ENCODE peak calls at places on chromosomes 4 and X, in six cellular contexts. J is esophagus muscularis mucosa, C is cardiac fibroblast, V is right lobe of liver, D is fibroblast of the aortic adventitia, X is Panc1. E is an unnamed sample.

GRCh38 chr4:121946644-121947043 is 5.2 kb downstream of the TRPC3 start:
- DNase-seq in J (no peak), C (no peak), V (no peak), D (no peak), X (no peak), E (no peak)

GRCh38 chrX:17860811-17861495 is at the start of gene RAI2:
- DNase-seq in J (no peak), C (no peak), V (peak), D (no peak), X (no peak), E (no peak)

GRCh38 chr4:99403380-99404194 is 31.6 kb downstream of the ADH7 start:
- DNase-seq in J (no peak), C (peak), V (no peak), D (peak), X (no peak), E (no peak)

GRCh38 chr4:146577111-146577510 is 55.4 kb upstream of the SLC10A7 start:
- DNase-seq in J (no peak), C (peak), V (no peak), D (peak), X (no peak), E (no peak)

GRCh38 chr4:7166286-7166685 is 26.1 kb upstream of the SORCS2 start:
- DNase-seq in J (no peak), C (no peak), V (no peak), D (no peak), X (no peak), E (no peak)

GRCh38 chr4:112189754-112190153 is 41.8 kb upstream of the AP1AR start:
- DNase-seq in J (no peak), C (peak), V (no peak), D (peak), X (no peak), E (peak)

GRCh38 chrX:151977923-151978322 is 3.4 kb upstream of the GABRE start:
- DNase-seq in J (no peak), C (no peak), V (no peak), D (no peak), X (no peak), E (no peak)

GRCh38 chr4:5747746-5748365 is 36.9 kb downstream of the EVC start:
- DNase-seq in J (no peak), C (peak), V (no peak), D (peak), X (peak), E (peak)

GRCh38 chrX:23554304-23554703 is 113.0 kb upstream of the PRDX4 start:
- DNase-seq in J (no peak), C (peak), V (no peak), D (peak), X (peak), E (peak)

GRCh38 chr4:102758241-102758871 is 2.4 kb downstream of the MANBA start:
- DNase-seq in J (no peak), C (no peak), V (no peak), D (no peak), X (no peak), E (no peak)

GRCh38 chrX:154419688-154420401 is 8.5 kb downstream of the TAFAZZIN start:
- DNase-seq in J (no peak), C (no peak), V (no peak), D (no peak), X (no peak), E (no peak)

GRCh38 chr4:4412661-4413372 is 25.9 kb downstream of the NSG1 start:
- DNase-seq in J (no peak), C (no peak), V (no peak), D (no peak), X (no peak), E (no peak)

GRCh38 chr4:6393544-6394475 is 78.6 kb downstream of the PPP2R2C start:
- DNase-seq in J (no peak), C (no peak), V (no peak), D (no peak), X (no peak), E (no peak)

DNA sequence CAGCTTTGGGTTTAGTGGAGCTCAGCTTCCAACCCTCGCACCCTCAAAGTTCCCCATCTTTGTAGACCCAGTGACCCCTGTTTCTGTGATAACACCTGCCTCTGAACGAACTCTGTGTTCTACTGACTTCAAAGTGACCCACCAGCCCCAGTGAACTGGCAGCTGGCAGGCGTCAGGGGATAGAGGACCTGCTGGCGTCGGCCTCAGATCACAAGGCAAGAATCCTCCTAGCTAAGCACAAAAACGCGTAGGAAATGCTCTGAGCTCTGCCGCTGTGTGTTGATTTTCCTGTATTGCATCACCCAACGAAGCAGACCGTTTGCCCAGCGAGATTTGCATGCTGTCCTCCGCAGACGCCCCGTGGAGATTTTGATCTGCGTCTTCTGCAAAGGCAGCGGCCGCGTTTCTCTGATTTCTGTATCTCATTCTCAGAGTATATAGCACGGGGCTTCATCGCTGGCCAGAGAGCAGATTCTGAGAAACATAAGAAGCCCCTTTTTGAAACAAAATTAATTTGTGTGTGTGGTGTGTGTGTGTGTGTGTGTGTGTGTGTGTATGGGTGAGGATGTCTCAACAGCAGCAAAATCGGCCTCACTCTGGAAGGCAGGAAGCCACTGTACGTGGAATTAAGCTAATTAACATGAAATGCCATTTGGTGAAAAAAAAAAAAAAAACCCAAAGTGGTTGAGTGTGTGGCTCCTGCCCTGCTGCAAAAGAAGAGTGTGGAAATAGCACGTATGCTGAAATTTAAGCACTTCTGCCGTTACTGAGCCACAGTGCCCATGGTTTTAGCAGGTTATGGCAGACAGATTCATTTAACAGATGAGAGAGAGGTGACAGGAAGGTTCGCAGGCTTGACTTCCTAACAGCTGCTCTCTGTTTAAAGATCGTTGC is 29.2 kb upstream of the ASMTL start:
- DNase-seq in J (peak), C (peak), V (peak), D (peak), X (no peak), E (peak)
- H3K4me3 ChIP-seq in J (no peak), C (no peak), V (no peak), D (no peak), X (peak), E (no peak)

GRCh38 chr4:27084685-27085356 is 224.2 kb downstream of the STIM2 start:
- DNase-seq in J (no peak), C (peak), V (peak), D (peak), X (no peak), E (peak)
- TF ChIP-seq CTCF in J (no peak), C (no peak), V (peak), D (no peak), X (no peak), E (no peak)

GRCh38 chr4:104494161-104494560 is 533 bp downstream of the CXXC4 start:
- DNase-seq in J (no peak), C (no peak), V (no peak), D (no peak), X (no peak), E (no peak)
- H3K4me3 ChIP-seq in J (peak), C (peak), V (peak), D (no peak), X (peak), E (no peak)

GRCh38 chr4:170008376-170008775 is 17.8 kb downstream of the MFAP3L start:
- DNase-seq in J (peak), C (no peak), V (no peak), D (no peak), X (no peak), E (peak)
- TF ChIP-seq CTCF in J (no peak), C (no peak), V (no peak), D (no peak), X (peak), E (no peak)

GRCh38 chr4:185020863-185021761 is 2.8 kb downstream of the HELT start:
- DNase-seq in J (no peak), C (no peak), V (no peak), D (no peak), X (no peak), E (no peak)

GRCh38 chr4:185018834-185019450 is 652 bp downstream of the HELT start:
- DNase-seq in J (no peak), C (no peak), V (no peak), D (no peak), X (no peak), E (no peak)

GRCh38 chr4:185020293-185020808 is 2.1 kb downstream of the HELT start:
- DNase-seq in J (no peak), C (no peak), V (no peak), D (peak), X (no peak), E (no peak)

GRCh38 chr4:185017964-185018772 is at the start of gene HELT:
- DNase-seq in J (no peak), C (no peak), V (no peak), D (no peak), X (no peak), E (peak)

DNA sequence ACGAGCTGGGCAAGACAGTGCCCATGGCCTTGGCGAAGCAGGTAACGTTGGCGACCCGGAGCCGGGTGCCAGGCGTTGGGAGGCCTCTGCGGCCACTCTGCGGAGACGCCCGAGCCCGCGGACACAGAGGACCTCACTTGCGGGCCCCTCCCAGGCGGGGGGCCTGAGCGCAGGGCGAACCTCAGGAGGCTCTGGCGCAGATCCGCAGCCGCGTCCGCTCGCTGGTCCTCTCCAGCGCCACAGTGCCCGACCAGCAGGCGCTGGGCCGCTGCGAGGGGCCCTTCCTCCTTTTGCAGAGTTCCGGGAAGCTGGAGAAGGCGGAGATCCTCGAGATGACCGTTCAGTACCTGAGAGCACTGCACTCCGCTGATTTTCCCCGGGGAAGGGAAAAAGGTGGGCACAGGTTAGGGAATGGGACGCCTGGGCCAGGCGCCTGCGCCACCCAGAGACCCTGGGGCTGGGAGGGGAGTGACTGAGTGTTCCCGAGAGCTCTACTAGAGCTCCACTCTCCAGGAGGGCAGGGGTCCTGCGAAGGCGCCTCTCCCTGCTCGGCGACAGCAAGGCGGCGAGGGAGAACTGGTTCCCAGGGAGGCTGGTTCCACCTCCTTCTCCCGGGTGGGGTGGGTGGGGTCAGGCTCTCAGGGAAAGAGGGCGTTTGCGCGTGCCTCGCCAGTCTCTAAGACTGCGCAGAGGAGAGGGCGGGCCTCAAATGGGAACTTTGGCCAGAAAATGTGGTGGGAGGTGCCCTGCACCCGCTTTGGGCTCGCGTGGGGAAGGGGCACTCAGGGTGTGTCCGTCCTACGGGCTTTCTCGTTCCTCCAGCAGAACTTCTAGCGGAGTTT is 1.4 kb downstream of the HELT start:
- DNase-seq in J (no peak), C (no peak), V (no peak), D (no peak), X (no peak), E (no peak)
- H3K4me3 ChIP-seq in J (no peak), C (no peak), V (no peak), D (no peak), X (peak), E (no peak)

GRCh38 chr4:88659890-88660208 is 37.8 kb downstream of the NAP1L5 start:
- DNase-seq in J (no peak), C (no peak), V (no peak), D (no peak), X (no peak), E (no peak)
- TF ChIP-seq CTCF in J (no peak), C (no peak), V (no peak), D (no peak), X (no peak), E (no peak)

GRCh38 chr4:151658959-151659593 is 101.7 kb downstream of the GATB start:
- DNase-seq in J (peak), C (peak), V (no peak), D (peak), X (no peak), E (peak)

GRCh38 chr4:151657896-151658295 is 102.9 kb downstream of the GATB start:
- DNase-seq in J (peak), C (no peak), V (no peak), D (no peak), X (no peak), E (no peak)

GRCh38 chr4:151660676-151661075 is 100.1 kb downstream of the GATB start:
- DNase-seq in J (no peak), C (no peak), V (no peak), D (no peak), X (no peak), E (no peak)

GRCh38 chr4:151661873-151662272 is 98.9 kb downstream of the GATB start:
- DNase-seq in J (no peak), C (no peak), V (no peak), D (no peak), X (no peak), E (no peak)

GRCh38 chr4:151659631-151660030 is 101.2 kb downstream of the GATB start:
- DNase-seq in J (no peak), C (no peak), V (no peak), D (peak), X (no peak), E (no peak)
- H3K4me3 ChIP-seq in J (no peak), C (no peak), V (no peak), D (no peak), X (no peak), E (no peak)

GRCh38 chr4:153532636-153533035 is 66.5 kb downstream of the TMEM131L start:
- DNase-seq in J (peak), C (no peak), V (no peak), D (no peak), X (no peak), E (no peak)

GRCh38 chr4:153532227-153532626 is 66.1 kb downstream of the TMEM131L start:
- DNase-seq in J (no peak), C (no peak), V (no peak), D (no peak), X (no peak), E (no peak)

GRCh38 chr4:153530284-153530995 is 64.3 kb downstream of the TMEM131L start:
- DNase-seq in J (peak), C (no peak), V (no peak), D (no peak), X (no peak), E (no peak)

GRCh38 chr4:153529646-153530045 is 63.5 kb downstream of the TMEM131L start:
- DNase-seq in J (peak), C (peak), V (no peak), D (peak), X (no peak), E (peak)

DNA sequence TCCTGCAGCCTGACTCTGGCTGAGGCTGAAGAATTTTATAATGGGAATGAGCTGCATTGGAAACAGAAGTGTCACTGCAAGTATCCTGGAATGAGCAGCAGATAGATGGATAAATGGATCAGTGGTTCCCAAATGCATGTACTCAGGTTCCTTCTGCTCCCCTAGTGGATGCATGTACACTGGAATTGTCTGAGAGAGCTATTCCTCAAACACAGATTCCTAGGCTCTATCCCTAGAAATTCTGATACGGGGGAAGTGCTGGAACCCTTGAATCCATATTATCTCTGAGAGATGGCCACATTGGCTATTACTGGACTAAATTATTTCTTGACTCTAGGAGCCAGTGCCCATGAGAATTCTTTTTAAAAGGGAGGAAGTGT is 64.8 kb downstream of the TMEM131L start:
- DNase-seq in J (no peak), C (no peak), V (no peak), D (no peak), X (no peak), E (no peak)
- TF ChIP-seq CTCF in J (no peak), C (no peak), V (no peak), D (peak), X (peak), E (peak)